ENCODE peak calls at places on chromosome 4, in five cellular contexts. X is heart right ventricle, R is Calu3, L is esophagus squamous epithelium, Z is uterus. J is an unnamed sample.

GRCh38 chr4:150368667-150369066 is 213.3 kb upstream of the MAB21L2 start:
- DNase-seq in Z (no peak), X (no peak), L (no peak), R (no peak), J (no peak)

GRCh38 chr4:94641702-94642560 is 115.8 kb upstream of the BMPR1B start:
- DNase-seq in X (no peak), R (no peak), Z (no peak), L (no peak), J (no peak)

GRCh38 chr4:4274226-4274625 is 15.7 kb downstream of the LYAR start:
- DNase-seq in Z (no peak), R (no peak), X (no peak), L (no peak), J (no peak)

GRCh38 chr4:112881842-112882241 is 167.6 kb upstream of the ANK2 start:
- DNase-seq in Z (peak), R (no peak), X (no peak), L (no peak), J (no peak)

GRCh38 chr4:156294577-156294976 is 340.9 kb upstream of the CTSO start:
- DNase-seq in X (no peak), R (peak), L (no peak), Z (no peak), J (peak)

GRCh38 chr4:72489267-72489666 is 79.8 kb downstream of the ADAMTS3 start:
- DNase-seq in X (no peak), Z (no peak), L (no peak), R (peak), J (no peak)

GRCh38 chr4:17030543-17030942 is 132.1 kb upstream of the LDB2 start:
- DNase-seq in X (no peak), L (no peak), R (peak), Z (peak), J (no peak)

GRCh38 chr4:147994076-147994475 is 262.2 kb downstream of the ARHGAP10 start:
- DNase-seq in L (no peak), R (no peak), Z (no peak), X (no peak), J (no peak)

GRCh38 chr4:5222047-5222446 is 170.8 kb downstream of the STK32B start:
- DNase-seq in Z (no peak), R (no peak), L (no peak), X (no peak), J (no peak)

GRCh38 chr4:156976147-156976546 is 4.5 kb upstream of the PDGFC start:
- DNase-seq in R (no peak), X (no peak), L (no peak), Z (no peak), J (no peak)

GRCh38 chr4:36322921-36323354 is 41.5 kb downstream of the DTHD1 start:
- DNase-seq in R (no peak), Z (no peak), X (no peak), L (no peak), J (no peak)

GRCh38 chr4:39730067-39730466 is 32.1 kb downstream of the UBE2K start:
- DNase-seq in L (no peak), X (no peak), Z (no peak), R (no peak), J (no peak)

GRCh38 chr4:23909671-23910070 is 19.8 kb upstream of the PPARGC1A start:
- DNase-seq in X (no peak), L (no peak), R (no peak), Z (no peak), J (no peak)

GRCh38 chr4:94559351-94559806 is 107.6 kb downstream of the PDLIM5 start:
- DNase-seq in X (no peak), L (no peak), R (no peak), Z (no peak), J (no peak)

GRCh38 chr4:153534792-153535629 is 68.9 kb downstream of the TMEM131L start:
- DNase-seq in L (no peak), Z (no peak), R (no peak), X (no peak), J (no peak)

GRCh38 chr4:153166971-153167501 is 37.2 kb upstream of the TRIM2 start:
- DNase-seq in L (no peak), X (no peak), R (peak), Z (no peak), J (no peak)

GRCh38 chr4:100631281-100631968 is 113.6 kb upstream of the EMCN start:
- DNase-seq in L (no peak), R (no peak), X (no peak), Z (no peak), J (no peak)

DNA sequence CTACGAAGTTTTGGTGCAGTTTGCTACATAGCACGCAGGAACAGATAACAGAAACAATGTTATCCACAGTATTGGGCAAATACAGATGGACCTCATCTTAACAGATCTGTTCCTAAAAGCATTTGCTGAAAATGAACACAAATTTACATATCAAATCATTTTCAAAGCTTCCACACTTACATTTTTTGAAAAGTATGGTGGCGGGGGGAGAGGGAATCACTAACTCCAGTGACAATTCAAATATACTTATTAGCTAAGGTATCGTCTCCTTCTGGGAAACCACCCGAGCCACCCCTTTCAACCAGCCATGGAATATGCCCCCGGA is 175.0 kb downstream of the NSUN7 start:
- DNase-seq in L (no peak), Z (no peak), R (no peak), X (no peak), J (no peak)
- TF ChIP-seq CTCF in L (no peak), Z (no peak), R (no peak), X (no peak), J (peak)

DNA sequence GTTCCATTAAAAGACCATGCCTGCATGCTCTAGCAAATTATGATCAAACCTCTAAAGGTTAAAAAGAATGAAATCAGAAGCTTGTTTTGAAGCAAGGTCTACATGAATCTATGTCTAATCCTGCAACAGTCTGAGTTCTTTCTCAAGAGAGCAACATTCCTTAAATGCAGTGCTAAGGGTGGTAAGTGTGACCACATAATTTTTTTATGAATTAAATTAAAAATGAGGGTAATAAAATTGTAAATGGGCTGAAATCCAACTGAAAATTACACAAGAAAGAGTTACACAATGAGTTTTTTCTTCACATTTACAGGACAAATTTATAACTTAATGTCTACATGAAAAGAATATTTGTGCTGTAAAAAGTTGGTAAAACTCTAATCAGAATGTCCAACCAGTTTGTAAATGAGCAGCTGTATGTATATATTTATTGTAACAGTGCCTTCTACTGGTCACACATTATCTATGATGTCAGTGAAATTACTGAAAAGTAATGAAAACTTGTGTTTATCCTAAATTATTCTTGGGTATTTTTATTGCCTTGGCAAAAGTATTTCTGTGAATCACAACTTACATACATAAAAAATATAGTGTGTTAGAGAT is 336.3 kb upstream of the PITX2 start:
- DNase-seq in X (no peak), L (no peak), R (no peak), Z (no peak), J (no peak)
- TF ChIP-seq CTCF in X (peak), L (no peak), R (no peak), Z (no peak), J (peak)

DNA sequence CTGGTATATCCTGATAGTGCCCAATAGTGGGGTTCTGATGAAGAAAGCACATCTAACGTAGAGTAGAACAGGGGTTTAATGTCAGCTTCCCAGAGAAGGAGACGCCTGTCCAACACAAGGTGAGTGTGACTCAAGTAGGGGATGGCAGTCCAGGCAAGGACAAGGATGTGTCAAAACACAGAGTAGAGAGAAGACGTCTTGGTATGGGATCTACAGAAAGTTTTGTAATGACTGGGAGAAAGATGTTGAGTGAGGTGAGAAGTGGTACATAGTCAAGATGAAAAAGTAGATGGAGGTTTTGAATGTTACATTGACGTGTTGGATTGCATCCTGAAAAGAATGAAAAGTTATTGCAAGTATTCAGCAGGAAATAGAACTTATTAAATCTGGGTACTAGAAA is 124.4 kb downstream of the TMA16 start:
- DNase-seq in X (no peak), R (no peak), L (no peak), Z (no peak), J (no peak)
- TF ChIP-seq CTCF in X (no peak), R (no peak), L (no peak), Z (no peak), J (no peak)

GRCh38 chr4:99457270-99457669 is 22.1 kb upstream of the ADH7 start:
- DNase-seq in X (no peak), R (no peak), L (no peak), Z (no peak), J (no peak)
- TF ChIP-seq CTCF in X (no peak), R (no peak), L (peak), Z (no peak), J (no peak)

GRCh38 chr4:11949355-11949754 is 520.7 kb upstream of the HS3ST1 start:
- DNase-seq in R (peak), X (no peak), Z (no peak), L (no peak), J (no peak)

DNA sequence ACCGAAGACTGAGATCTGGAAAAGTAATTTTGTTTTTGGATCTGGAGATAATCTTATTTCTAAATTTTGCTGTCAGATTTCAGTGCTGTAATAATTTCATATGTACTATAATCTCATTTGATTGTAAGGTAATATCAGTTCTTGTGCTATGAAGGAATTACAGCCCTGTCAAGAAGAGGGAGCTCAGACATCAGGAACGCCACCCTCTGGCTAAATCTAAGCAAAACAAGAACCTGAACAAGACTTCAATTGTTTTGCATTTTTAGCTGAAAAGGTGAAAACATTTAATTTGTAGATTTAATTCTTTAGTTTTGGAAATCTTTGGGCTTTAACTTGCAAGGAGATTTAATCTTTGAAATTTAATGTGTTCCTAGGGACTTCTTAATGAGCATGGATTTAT is 525.4 kb upstream of the HS3ST1 start:
- DNase-seq in X (no peak), Z (no peak), L (no peak), R (peak), J (no peak)
- TF ChIP-seq CTCF in X (peak), Z (no peak), L (no peak), R (peak), J (no peak)

DNA sequence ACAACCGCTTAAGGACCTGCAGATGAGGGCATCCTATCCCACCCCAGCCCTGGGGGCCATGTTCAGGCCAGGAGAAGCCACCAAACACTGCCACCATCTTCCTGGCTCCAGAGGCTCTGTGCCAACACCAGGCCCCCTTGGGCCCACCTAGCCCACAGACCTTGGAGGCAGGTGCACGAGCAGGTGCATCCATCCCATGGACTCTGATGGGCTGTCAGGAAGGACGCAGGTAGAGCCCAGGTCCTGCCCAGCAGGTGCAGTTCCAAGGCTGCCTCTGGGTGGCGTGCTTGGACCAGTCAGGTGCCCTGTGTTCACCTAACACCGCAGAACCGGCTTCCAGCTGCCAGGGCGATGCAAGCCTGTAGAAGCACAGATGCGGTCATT is 22.8 kb upstream of the PDE6B start:
- DNase-seq in X (no peak), Z (no peak), L (no peak), R (peak), J (no peak)
- TF ChIP-seq CTCF in X (peak), Z (no peak), L (peak), R (no peak), J (peak)

DNA sequence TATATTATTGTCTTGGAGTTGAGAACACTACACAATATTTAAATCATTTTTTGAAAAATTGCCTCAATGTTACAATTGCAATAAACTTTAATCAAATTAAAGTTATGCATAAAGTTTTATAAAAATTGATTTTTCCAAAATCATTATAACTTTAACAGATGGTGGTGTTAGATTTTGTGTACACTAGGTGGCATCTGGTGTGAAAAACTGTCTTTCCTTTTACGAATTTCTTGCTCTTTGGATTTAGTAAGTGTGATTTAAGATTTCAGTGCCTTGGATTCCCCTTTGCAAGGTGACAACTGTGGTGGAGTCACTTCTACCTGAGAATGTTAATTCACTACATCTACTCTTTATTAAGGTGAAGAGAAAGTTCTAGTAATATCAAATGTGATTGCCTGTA is 91.6 kb downstream of the AREG start:
- DNase-seq in X (no peak), Z (no peak), R (no peak), L (no peak), J (no peak)
- TF ChIP-seq CTCF in X (no peak), Z (no peak), R (no peak), L (peak), J (peak)

DNA sequence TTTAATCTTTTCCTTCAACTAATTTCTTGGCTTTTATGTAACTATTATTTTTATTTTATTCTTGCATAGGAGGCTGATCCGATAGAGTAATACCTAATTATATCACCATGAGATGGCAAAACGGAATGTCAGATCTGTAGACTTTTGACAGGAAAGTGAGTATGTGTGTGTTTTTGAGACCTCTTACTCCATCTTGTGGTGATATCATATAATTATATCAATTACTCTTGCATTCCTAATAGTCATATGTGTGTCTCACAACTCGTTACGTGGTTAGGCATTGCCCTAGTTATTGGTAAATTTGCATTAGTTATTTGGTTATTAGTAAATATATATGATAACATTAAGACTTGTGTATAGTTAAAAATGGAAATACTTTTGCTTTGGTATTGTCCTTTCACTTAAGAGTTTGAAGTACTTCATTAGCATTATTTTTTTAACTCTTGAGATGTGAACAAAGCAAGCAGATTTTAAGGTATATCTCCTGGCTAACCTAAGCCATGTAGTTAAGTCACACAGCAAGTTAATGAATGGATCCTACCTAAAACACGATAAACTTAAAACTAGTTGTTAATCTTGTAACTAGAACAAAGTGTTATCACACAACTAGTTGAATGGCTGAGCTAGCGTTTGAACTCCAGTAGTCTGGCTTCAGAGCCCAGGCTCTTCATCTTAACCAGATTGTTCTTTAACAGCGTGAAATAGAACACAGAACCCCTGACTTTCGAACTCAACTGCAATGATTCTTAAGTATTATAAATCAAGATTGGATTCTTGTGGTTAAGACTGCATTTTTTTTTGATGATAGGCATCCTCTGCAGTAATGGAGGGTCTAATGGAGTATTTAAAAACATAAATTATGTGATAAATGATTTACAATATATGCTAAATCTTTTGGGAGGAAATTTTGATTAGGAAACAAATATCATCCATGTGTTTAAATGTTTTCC is 67.1 kb downstream of the PGRMC2 start:
- DNase-seq in Z (no peak), X (no peak), L (no peak), R (no peak), J (no peak)
- TF ChIP-seq CTCF in Z (no peak), X (peak), L (no peak), R (no peak), J (no peak)

GRCh38 chr4:86558799-86559198 is 35.3 kb upstream of the PTPN13 start:
- DNase-seq in L (no peak), X (no peak), Z (no peak), R (no peak), J (no peak)

GRCh38 chr4:86560447-86560846 is 33.7 kb upstream of the PTPN13 start:
- DNase-seq in R (no peak), L (no peak), Z (no peak), X (no peak), J (no peak)

GRCh38 chr4:86569103-86569870 is 24.8 kb upstream of the PTPN13 start:
- DNase-seq in R (no peak), X (no peak), Z (no peak), L (no peak), J (no peak)

GRCh38 chr4:86565641-86566040 is 28.5 kb upstream of the PTPN13 start:
- DNase-seq in X (no peak), R (no peak), Z (no peak), L (no peak), J (no peak)

DNA sequence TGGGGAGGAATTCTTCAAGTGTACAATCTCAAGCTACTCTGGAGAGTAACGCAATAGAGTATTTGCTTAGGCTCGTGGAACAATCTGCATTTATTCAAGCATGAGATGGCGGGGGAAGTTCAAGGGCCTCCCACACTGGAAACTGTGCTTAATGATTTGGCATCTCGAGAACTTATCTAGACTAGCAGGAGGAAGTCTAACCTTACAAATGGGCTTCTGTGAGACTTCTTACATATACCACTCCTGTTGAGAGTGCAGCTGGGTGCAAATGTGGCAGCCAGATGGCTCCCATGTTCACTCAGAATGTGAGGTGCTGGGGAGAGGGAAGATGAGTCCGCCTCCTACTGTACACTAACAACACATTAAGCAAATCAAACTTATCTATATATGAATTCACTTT is 29.3 kb upstream of the PTPN13 start:
- DNase-seq in Z (no peak), R (no peak), L (no peak), X (no peak), J (no peak)
- TF ChIP-seq CTCF in Z (no peak), R (no peak), L (no peak), X (no peak), J (no peak)